ENCODE peak calls at places on chromosomes 7 and 10, in four cellular contexts. Y, W, L and C are unnamed samples.

GRCh38 chr7:78301361-78301760 is 502.8 kb downstream of the PHTF2 start:
- DNase-seq in Y (no peak), W (no peak), L (peak; percentile 5), C (no peak)

GRCh38 chr10:96974348-96974747 is 142.2 kb downstream of the LCOR start:
- DNase-seq in Y (no peak), L (peak; percentile 5), W (no peak), C (no peak)

GRCh38 chr7:148924011-148924410 is 39.9 kb upstream of the EZH2 start:
- DNase-seq in L (no peak), Y (no peak), W (no peak), C (no peak)

GRCh38 chr10:112363696-112364688 is 9.9 kb upstream of the ACSL5 start:
- DNase-seq in W (no peak), Y (no peak), L (no peak), C (no peak)

GRCh38 chr10:97792058-97792721 is 20.4 kb upstream of the SFRP5 start:
- DNase-seq in L (peak; percentile 62), W (peak; percentile 30), Y (peak; percentile 68), C (peak; percentile 53)

GRCh38 chr7:135204271-135204872 is 7.0 kb downstream of the WDR91 start:
- DNase-seq in L (peak; percentile 75), Y (no peak), W (no peak), C (no peak)

GRCh38 chr10:36759111-36759805 is 366.1 kb upstream of the ANKRD30A start:
- DNase-seq in W (no peak), L (peak; percentile 75), Y (no peak), C (no peak)

GRCh38 chr7:107463139-107464078 is 6.4 kb upstream of the GPR22 start:
- DNase-seq in Y (peak; percentile 76), L (peak; percentile 83), W (peak; percentile 66), C (peak; percentile 50)

GRCh38 chr7:19772858-19773337 is 519 bp downstream of the TMEM196 start:
- DNase-seq in L (peak; percentile 32), Y (peak; percentile 82), W (peak; percentile 68), C (no peak)

GRCh38 chr10:4191894-4192293 is 406.9 kb upstream of the KLF6 start:
- DNase-seq in L (no peak), W (no peak), Y (no peak), C (no peak)

GRCh38 chr10:21095073-21095472 is 198.0 kb upstream of the NEBL start:
- DNase-seq in W (no peak), L (no peak), Y (no peak), C (no peak)

GRCh38 chr10:86645111-86645445 is 9.3 kb upstream of the OPN4 start:
- DNase-seq in W (no peak), Y (no peak), L (no peak), C (no peak)

GRCh38 chr10:124403548-124403947 is 15.2 kb downstream of the OAT start:
- DNase-seq in Y (peak; percentile 68), W (peak; percentile 46), L (peak; percentile 89), C (peak; percentile 66)

GRCh38 chr7:25647007-25647406 is 418.7 kb upstream of the NPVF start:
- DNase-seq in W (no peak), L (peak; percentile 23), Y (no peak), C (no peak)

GRCh38 chr10:125066704-125067447 is 93.5 kb downstream of the CTBP2 start:
- DNase-seq in W (no peak), Y (no peak), L (no peak), C (no peak)